ENCODE peak calls at places on chromosomes 3 and 15, in nine cellular contexts. F is cardiac muscle cell, X is mammary epithelial cell, U is SJSA1, V is MM.1S, K is heart right ventricle, D is right cardiac atrium, C is upper lobe of left lung, S is endodermal cell. Q is an unnamed sample. For H3K4me1, the result is how much of the 10 kb centered on the place peaks cover.

GRCh38 chr3:98741121-98741716 is 21.9 kb upstream of the ST3GAL6 start:
- DNase-seq in F (peak), X (peak), U (no peak), V (no peak), K (no peak), D (no peak), C (no peak), S (no peak), Q (no peak)

GRCh38 chr3:48423883-48424695 is 5.8 kb downstream of the PLXNB1 start:
- DNase-seq in F (no peak), X (no peak), U (no peak), V (no peak), K (no peak), D (peak), C (no peak), S (no peak), Q (no peak)

GRCh38 chr3:169034401-169034800 is 629.1 kb downstream of the MECOM start:
- DNase-seq in F (peak), X (peak), U (no peak), V (no peak), K (no peak), D (no peak), C (no peak), S (no peak), Q (no peak)

GRCh38 chr3:27639271-27639670 is 82.9 kb downstream of the EOMES start:
- DNase-seq in F (no peak), X (no peak), U (no peak), V (no peak), K (no peak), D (no peak), C (no peak), S (no peak), Q (no peak)

GRCh38 chr3:71421820-71422566 is 161.5 kb downstream of the FOXP1 start:
- DNase-seq in F (no peak), X (no peak), U (no peak), V (peak), K (no peak), D (no peak), C (no peak), S (no peak), Q (no peak)

GRCh38 chr15:38600241-38600640 is 35.6 kb upstream of the RASGRP1 start:
- DNase-seq in F (no peak), X (no peak), U (no peak), V (no peak), K (no peak), D (no peak), C (no peak), S (no peak), Q (no peak)

GRCh38 chr3:194960446-194961032 is 274.9 kb downstream of the FAM43A start:
- DNase-seq in F (no peak), X (no peak), U (no peak), V (no peak), K (no peak), D (no peak), C (no peak), S (no peak), Q (no peak)

GRCh38 chr3:181056276-181056675 is 66.7 kb upstream of the DNAJC19 start:
- DNase-seq in F (no peak), X (no peak), U (no peak), V (no peak), K (no peak), D (no peak), C (no peak), S (no peak), Q (no peak)

GRCh38 chr3:178318957-178319528 is 217.2 kb upstream of the KCNMB2 start:
- DNase-seq in F (no peak), X (no peak), U (no peak), V (no peak), K (no peak), D (no peak), C (no peak), S (no peak), Q (no peak)

GRCh38 chr15:70299931-70300858 is 202.5 kb upstream of the TLE3 start:
- DNase-seq in F (no peak), X (no peak), U (no peak), V (peak), K (no peak), D (no peak), C (no peak), S (peak), Q (no peak)

GRCh38 chr3:130276203-130276803 is 69.2 kb upstream of the COL6A5 start:
- DNase-seq in F (peak), X (peak), U (no peak), V (peak), K (no peak), D (no peak), C (no peak), S (peak), Q (peak)

GRCh38 chr3:47479826-47480160 is 4.1 kb upstream of the SCAP start:
- DNase-seq in F (no peak), X (no peak), U (no peak), V (no peak), K (no peak), D (no peak), C (no peak), S (no peak), Q (no peak)

GRCh38 chr3:143644370-143645089 is 203.7 kb downstream of the SLC9A9 start:
- DNase-seq in F (peak), X (peak), U (peak), V (peak), K (peak), D (peak), C (no peak), S (peak), Q (peak)

DNA sequence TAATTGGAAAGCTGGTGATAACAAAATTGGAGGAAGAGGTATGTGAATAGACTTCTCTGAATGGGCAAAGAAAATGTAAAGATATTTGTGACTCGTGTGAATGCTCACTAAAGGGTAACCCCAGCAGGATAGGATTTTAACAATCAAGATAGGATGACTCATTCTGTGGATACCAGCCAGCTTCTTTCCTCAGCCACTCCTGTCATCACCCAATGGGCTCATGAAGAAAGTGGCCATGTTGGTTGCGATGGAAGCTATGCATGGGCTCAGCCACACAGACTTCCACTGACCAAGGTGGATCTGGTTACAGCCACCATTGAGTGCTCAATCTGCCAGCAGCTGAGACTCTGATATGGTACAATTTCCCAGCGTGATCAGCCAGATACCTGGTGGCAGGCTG is 40.9 kb downstream of the STRIT1 start:
- DNase-seq in F (peak), X (peak), U (no peak), V (no peak), K (no peak), D (no peak), C (no peak), S (no peak), Q (no peak)
- H3K4me3 ChIP-seq in F (no peak), X (no peak), U (no peak), V (no peak), K (no peak), D (no peak), C (no peak), S (no peak), Q (no peak)

GRCh38 chr3:30343067-30343831 is 263.2 kb upstream of the TGFBR2 start:
- DNase-seq in F (no peak), X (no peak), U (no peak), V (no peak), K (no peak), D (no peak), C (no peak), S (no peak), Q (no peak)

GRCh38 chr3:30342319-30343060 is 263.9 kb upstream of the TGFBR2 start:
- DNase-seq in F (peak), X (peak), U (peak), V (no peak), K (peak), D (peak), C (no peak), S (no peak), Q (no peak)

GRCh38 chr3:30343861-30344260 is 262.5 kb upstream of the TGFBR2 start:
- DNase-seq in F (no peak), X (no peak), U (no peak), V (no peak), K (no peak), D (no peak), C (no peak), S (no peak), Q (no peak)

GRCh38 chr3:30341851-30342250 is 264.6 kb upstream of the TGFBR2 start:
- DNase-seq in F (no peak), X (no peak), U (no peak), V (no peak), K (no peak), D (no peak), C (no peak), S (no peak), Q (no peak)

GRCh38 chr3:30344288-30344687 is 262.1 kb upstream of the TGFBR2 start:
- DNase-seq in F (no peak), X (peak), U (no peak), V (no peak), K (no peak), D (no peak), C (no peak), S (no peak), Q (no peak)
- H3K27ac ChIP-seq in F (no peak), X (peak), U (no peak), V (no peak), K (peak), D (no peak), C (no peak), S (no peak), Q (no peak)

DNA sequence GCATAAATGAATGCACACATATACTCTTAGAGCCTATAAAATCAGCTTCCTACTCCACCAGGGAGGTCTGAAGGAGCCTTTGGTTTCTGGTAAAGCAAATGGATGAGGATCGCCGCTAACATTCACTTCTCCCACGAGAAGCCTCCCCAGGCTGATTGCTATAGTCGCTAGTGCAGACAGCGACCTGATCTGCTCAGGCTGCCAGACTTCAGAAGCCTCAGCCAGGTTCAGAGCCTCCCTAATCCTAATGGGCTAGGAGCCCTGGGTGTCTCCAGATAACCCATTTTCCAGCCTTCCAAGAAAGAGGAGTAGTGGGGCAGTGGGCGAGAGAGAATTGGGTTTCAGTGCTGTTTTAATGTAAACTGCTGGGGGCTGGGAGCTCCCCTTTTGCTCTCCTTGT is 35.4 kb downstream of the TPM1 start:
- DNase-seq in F (no peak), X (no peak), U (no peak), V (no peak), K (no peak), D (no peak), C (no peak), S (peak), Q (no peak)
- H3K4me1 ChIP-seq in F (under half), X (under half), U (under half), V (under half), K (under half), D (under half), C (under half), S (under half), Q (under half)

GRCh38 chr15:37106490-37107001 is 6.2 kb upstream of the MEIS2 start:
- DNase-seq in F (peak), X (no peak), U (no peak), V (peak), K (peak), D (peak), C (no peak), S (peak), Q (no peak)
- H3K4me3 ChIP-seq in F (peak), X (no peak), U (no peak), V (peak), K (peak), D (peak), C (peak), S (peak), Q (peak)

GRCh38 chr15:96728591-96728990 is 398.1 kb downstream of the NR2F2 start:
- DNase-seq in F (peak), X (no peak), U (no peak), V (no peak), K (no peak), D (no peak), C (peak), S (peak), Q (no peak)
- H3K27ac ChIP-seq in F (no peak), X (no peak), U (no peak), V (no peak), K (no peak), D (no peak), C (no peak), S (no peak), Q (no peak)

DNA sequence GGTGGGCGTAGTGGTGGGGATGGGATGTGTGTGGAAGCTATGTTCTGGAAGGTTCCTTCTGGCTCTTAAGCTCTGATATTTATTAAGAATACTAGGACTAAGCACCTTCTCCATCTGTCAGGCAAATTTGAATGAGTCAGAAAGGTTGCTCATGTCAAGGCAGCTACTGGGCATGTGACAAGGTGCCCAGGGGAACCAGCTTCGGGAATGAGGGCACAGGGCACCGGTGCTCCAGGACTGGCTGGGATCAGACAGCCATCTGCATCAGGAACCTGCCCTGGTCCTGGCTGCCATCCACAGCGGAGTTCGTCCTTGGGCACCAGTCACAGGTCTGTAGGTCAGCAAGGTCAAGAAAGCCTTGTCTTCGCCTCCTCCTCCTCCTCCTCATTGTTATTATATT is 32.5 kb downstream of the CA12 start:
- DNase-seq in F (no peak), X (peak), U (no peak), V (no peak), K (no peak), D (no peak), C (no peak), S (no peak), Q (no peak)
- H3K4me1 ChIP-seq in F (under half), X (half or more), U (under half), V (under half), K (under half), D (under half), C (under half), S (under half), Q (under half)

GRCh38 chr3:126678691-126679317 is 23.9 kb upstream of the TXNRD3 start:
- DNase-seq in F (no peak), X (no peak), U (no peak), V (peak), K (no peak), D (no peak), C (no peak), S (no peak), Q (no peak)
- H3K4me3 ChIP-seq in F (no peak), X (no peak), U (no peak), V (peak), K (no peak), D (no peak), C (no peak), S (no peak), Q (no peak)

GRCh38 chr3:44339181-44339741 is 695 bp downstream of the TCAIM start:
- DNase-seq in F (peak), X (no peak), U (no peak), V (no peak), K (no peak), D (no peak), C (no peak), S (no peak), Q (no peak)

GRCh38 chr3:44337253-44337652 is 1.3 kb upstream of the TCAIM start:
- DNase-seq in F (no peak), X (no peak), U (no peak), V (no peak), K (no peak), D (no peak), C (no peak), S (peak), Q (no peak)

GRCh38 chr3:44338010-44338827 is at the start of gene TCAIM:
- DNase-seq in F (peak), X (peak), U (peak), V (peak), K (peak), D (peak), C (peak), S (peak), Q (peak)

GRCh38 chr3:44339990-44340389 is 1.4 kb downstream of the TCAIM start:
- DNase-seq in F (no peak), X (no peak), U (no peak), V (no peak), K (no peak), D (no peak), C (no peak), S (no peak), Q (no peak)

GRCh38 chr3:44338828-44339127 is 212 bp downstream of the TCAIM start:
- DNase-seq in F (no peak), X (no peak), U (no peak), V (no peak), K (no peak), D (no peak), C (no peak), S (no peak), Q (no peak)
- H3K27ac ChIP-seq in F (peak), X (peak), U (peak), V (peak), K (peak), D (peak), C (peak), S (peak), Q (no peak)

DNA sequence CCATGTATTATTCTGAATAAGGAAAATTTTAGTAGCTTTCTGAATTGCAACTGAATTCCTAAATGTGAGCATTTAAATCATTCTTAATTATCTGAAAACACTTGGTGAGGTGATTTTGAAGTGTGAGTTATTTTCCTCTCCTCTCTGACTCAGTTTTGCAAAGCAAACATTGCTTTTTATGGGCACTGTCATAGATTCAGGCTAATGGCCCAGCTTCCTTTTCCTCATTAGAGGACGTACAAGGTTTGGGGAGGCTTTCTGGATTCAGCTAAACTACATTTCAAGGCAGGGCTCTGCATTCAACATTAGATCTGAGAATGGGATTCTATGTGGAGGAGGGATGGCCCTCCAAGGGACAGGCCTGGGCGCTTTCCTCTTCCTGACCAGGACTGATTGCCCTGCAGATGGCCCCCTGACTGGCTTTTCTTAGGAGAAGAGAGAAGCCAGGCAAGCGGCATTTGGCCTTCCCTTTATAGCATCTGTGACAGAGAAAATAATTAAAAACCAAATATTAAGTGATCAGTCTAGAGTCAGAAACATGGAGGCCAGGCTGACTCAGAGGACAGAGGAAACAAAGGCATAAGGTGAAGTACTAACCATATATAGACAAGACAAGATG is 53.0 kb upstream of the STXBP5L start:
- DNase-seq in F (no peak), X (no peak), U (no peak), V (no peak), K (no peak), D (no peak), C (no peak), S (peak), Q (no peak)
- H3K4me1 ChIP-seq in F (under half), X (under half), U (under half), V (under half), K (under half), D (under half), C (under half), S (under half), Q (under half)

Q was measured in iPS DF 6.9.